ENCODE peak calls at places on chromosomes 16 and 17, in ten cellular contexts. One of them, this sample, is unnamed.
A peak's percentile ranks its signal among the peaks of the same experiment; 100 is the strongest.

GRCh38 chr17:1002412-1002753 is 5.5 kb downstream of the TIMM22 start:
- DNase-seq in uterus: no peak
- DNase-seq in left ventricle myocardium inferior: no peak
- DNase-seq in GM23338: no peak
- DNase-seq in hepatocyte: no peak
- DNase-seq in endodermal cell: no peak
- DNase-seq in GM12878: no peak
- DNase-seq in H9: no peak
- DNase-seq in SK-N-SH: no peak
- DNase-seq in colonic mucosa: no peak
- DNase-seq in this sample: no peak

GRCh38 chr17:42121066-42121769 is at the start of gene KAT2A:
- DNase-seq in uterus: peak; percentile 76
- DNase-seq in left ventricle myocardium inferior: peak; percentile 86
- DNase-seq in GM23338: peak; percentile 94
- DNase-seq in hepatocyte: peak; percentile 92
- DNase-seq in endodermal cell: peak; percentile 96
- DNase-seq in GM12878: no peak
- DNase-seq in H9: peak; percentile 93
- DNase-seq in SK-N-SH: peak; percentile 97
- DNase-seq in colonic mucosa: peak; percentile 87
- DNase-seq in this sample: peak; percentile 82

GRCh38 chr17:49277638-49278037 is 47.1 kb upstream of the PHOSPHO1 start:
- DNase-seq in uterus: no peak
- DNase-seq in left ventricle myocardium inferior: no peak
- DNase-seq in GM23338: no peak
- DNase-seq in hepatocyte: no peak
- DNase-seq in endodermal cell: no peak
- DNase-seq in GM12878: no peak
- DNase-seq in H9: peak; percentile 18
- DNase-seq in SK-N-SH: no peak
- DNase-seq in colonic mucosa: no peak
- DNase-seq in this sample: no peak

GRCh38 chr16:84973776-84974523 is 37.4 kb downstream of the ZDHHC7 start:
- DNase-seq in uterus: no peak
- DNase-seq in left ventricle myocardium inferior: no peak
- DNase-seq in GM23338: no peak
- DNase-seq in hepatocyte: no peak
- DNase-seq in endodermal cell: no peak
- DNase-seq in GM12878: no peak
- DNase-seq in H9: no peak
- DNase-seq in SK-N-SH: no peak
- DNase-seq in colonic mucosa: no peak
- DNase-seq in this sample: no peak

GRCh38 chr16:18039931-18040330 is 296.6 kb downstream of the NPIPA8 start:
- DNase-seq in uterus: no peak
- DNase-seq in left ventricle myocardium inferior: no peak
- DNase-seq in GM23338: no peak
- DNase-seq in hepatocyte: no peak
- DNase-seq in endodermal cell: peak; percentile 50
- DNase-seq in GM12878: no peak
- DNase-seq in H9: no peak
- DNase-seq in SK-N-SH: no peak
- DNase-seq in colonic mucosa: no peak
- DNase-seq in this sample: no peak

GRCh38 chr17:62761884-62762283 is 46.2 kb downstream of the MARCHF10 start:
- DNase-seq in uterus: no peak
- DNase-seq in left ventricle myocardium inferior: no peak
- DNase-seq in GM23338: peak; percentile 80
- DNase-seq in hepatocyte: no peak
- DNase-seq in endodermal cell: peak; percentile 94
- DNase-seq in GM12878: no peak
- DNase-seq in H9: peak; percentile 98
- DNase-seq in SK-N-SH: no peak
- DNase-seq in colonic mucosa: no peak
- DNase-seq in this sample: no peak

GRCh38 chr17:1036171-1036844 is 39.4 kb downstream of the TIMM22 start:
- DNase-seq in uterus: no peak
- DNase-seq in left ventricle myocardium inferior: no peak
- DNase-seq in GM23338: no peak
- DNase-seq in hepatocyte: no peak
- DNase-seq in endodermal cell: peak; percentile 43
- DNase-seq in GM12878: no peak
- DNase-seq in H9: no peak
- DNase-seq in SK-N-SH: no peak
- DNase-seq in colonic mucosa: no peak
- DNase-seq in this sample: no peak

GRCh38 chr17:29444589-29444988 is 54.4 kb downstream of the TAOK1 start:
- DNase-seq in uterus: no peak
- DNase-seq in left ventricle myocardium inferior: no peak
- DNase-seq in GM23338: no peak
- DNase-seq in hepatocyte: no peak
- DNase-seq in endodermal cell: no peak
- DNase-seq in GM12878: no peak
- DNase-seq in H9: no peak
- DNase-seq in SK-N-SH: no peak
- DNase-seq in colonic mucosa: no peak
- DNase-seq in this sample: no peak

GRCh38 chr17:59786536-59787319 is 79.3 kb downstream of the VMP1 start:
- DNase-seq in uterus: peak; percentile 53
- DNase-seq in left ventricle myocardium inferior: no peak
- DNase-seq in GM23338: peak; percentile 68
- DNase-seq in hepatocyte: peak; percentile 93
- DNase-seq in endodermal cell: peak; percentile 81
- DNase-seq in GM12878: peak; percentile 100
- DNase-seq in H9: peak; percentile 62
- DNase-seq in SK-N-SH: peak; percentile 32
- DNase-seq in colonic mucosa: peak; percentile 83
- DNase-seq in this sample: peak; percentile 69

GRCh38 chr16:30142672-30143346 is 19.8 kb upstream of the MAPK3 start:
- DNase-seq in uterus: no peak
- DNase-seq in left ventricle myocardium inferior: no peak
- DNase-seq in GM23338: peak; percentile 50
- DNase-seq in hepatocyte: peak; percentile 16
- DNase-seq in endodermal cell: peak; percentile 54
- DNase-seq in GM12878: peak; percentile 30
- DNase-seq in H9: peak; percentile 30
- DNase-seq in SK-N-SH: no peak
- DNase-seq in colonic mucosa: no peak
- DNase-seq in this sample: no peak

GRCh38 chr16:30144017-30144416 is 21.0 kb upstream of the MAPK3 start:
- DNase-seq in uterus: no peak
- DNase-seq in left ventricle myocardium inferior: no peak
- DNase-seq in GM23338: no peak
- DNase-seq in hepatocyte: no peak
- DNase-seq in endodermal cell: no peak
- DNase-seq in GM12878: no peak
- DNase-seq in H9: no peak
- DNase-seq in SK-N-SH: no peak
- DNase-seq in colonic mucosa: no peak
- DNase-seq in this sample: no peak

GRCh38 chr16:30143347-30143702 is 20.3 kb upstream of the MAPK3 start:
- DNase-seq in uterus: no peak
- DNase-seq in left ventricle myocardium inferior: no peak
- DNase-seq in GM23338: no peak
- DNase-seq in hepatocyte: no peak
- DNase-seq in endodermal cell: no peak
- DNase-seq in GM12878: no peak
- DNase-seq in H9: no peak
- DNase-seq in SK-N-SH: no peak
- DNase-seq in colonic mucosa: no peak
- DNase-seq in this sample: no peak

GRCh38 chr16:30139895-30140481 is 17.0 kb upstream of the MAPK3 start:
- DNase-seq in uterus: no peak
- DNase-seq in left ventricle myocardium inferior: no peak
- DNase-seq in GM23338: no peak
- DNase-seq in hepatocyte: peak; percentile 30
- DNase-seq in endodermal cell: no peak
- DNase-seq in GM12878: no peak
- DNase-seq in H9: no peak
- DNase-seq in SK-N-SH: no peak
- DNase-seq in colonic mucosa: peak; percentile 61
- DNase-seq in this sample: no peak

GRCh38 chr16:30141750-30142149 is 18.7 kb upstream of the MAPK3 start:
- DNase-seq in uterus: no peak
- DNase-seq in left ventricle myocardium inferior: no peak
- DNase-seq in GM23338: no peak
- DNase-seq in hepatocyte: no peak
- DNase-seq in endodermal cell: no peak
- DNase-seq in GM12878: no peak
- DNase-seq in H9: no peak
- DNase-seq in SK-N-SH: no peak
- DNase-seq in colonic mucosa: no peak
- DNase-seq in this sample: no peak
- H3K4me1 ChIP-seq in uterus: no peaks in the 10 kb centered on the region
- H3K4me1 ChIP-seq in left ventricle myocardium inferior: no peaks in the 10 kb centered on the region
- H3K4me1 ChIP-seq in GM23338: no peaks in the 10 kb centered on the region
- H3K4me1 ChIP-seq in hepatocyte: no peaks in the 10 kb centered on the region
- H3K4me1 ChIP-seq in endodermal cell: no peaks in the 10 kb centered on the region
- H3K4me1 ChIP-seq in GM12878: peaks cover 6% of the 10 kb centered on the region
- H3K4me1 ChIP-seq in H9: no peaks in the 10 kb centered on the region
- H3K4me1 ChIP-seq in SK-N-SH: peaks cover 3% of the 10 kb centered on the region
- H3K4me1 ChIP-seq in colonic mucosa: peaks cover 11% of the 10 kb centered on the region
- H3K4me1 ChIP-seq in this sample: no peaks in the 10 kb centered on the region

GRCh38 chr17:75242461-75243042 is 18.9 kb downstream of the GGA3 start:
- DNase-seq in uterus: no peak
- DNase-seq in left ventricle myocardium inferior: no peak
- DNase-seq in GM23338: no peak
- DNase-seq in hepatocyte: no peak
- DNase-seq in endodermal cell: no peak
- DNase-seq in GM12878: no peak
- DNase-seq in H9: no peak
- DNase-seq in SK-N-SH: no peak
- DNase-seq in colonic mucosa: no peak
- DNase-seq in this sample: no peak

GRCh38 chr17:75246404-75246803 is 15.0 kb downstream of the GGA3 start:
- DNase-seq in uterus: no peak
- DNase-seq in left ventricle myocardium inferior: no peak
- DNase-seq in GM23338: no peak
- DNase-seq in hepatocyte: no peak
- DNase-seq in endodermal cell: no peak
- DNase-seq in GM12878: no peak
- DNase-seq in H9: no peak
- DNase-seq in SK-N-SH: no peak
- DNase-seq in colonic mucosa: no peak
- DNase-seq in this sample: no peak

GRCh38 chr17:75241996-75242460 is 19.4 kb downstream of the GGA3 start:
- DNase-seq in uterus: no peak
- DNase-seq in left ventricle myocardium inferior: no peak
- DNase-seq in GM23338: no peak
- DNase-seq in hepatocyte: no peak
- DNase-seq in endodermal cell: no peak
- DNase-seq in GM12878: no peak
- DNase-seq in H9: no peak
- DNase-seq in SK-N-SH: no peak
- DNase-seq in colonic mucosa: no peak
- DNase-seq in this sample: no peak

GRCh38 chr17:75245011-75245410 is 16.4 kb downstream of the GGA3 start:
- DNase-seq in uterus: no peak
- DNase-seq in left ventricle myocardium inferior: no peak
- DNase-seq in GM23338: no peak
- DNase-seq in hepatocyte: no peak
- DNase-seq in endodermal cell: no peak
- DNase-seq in GM12878: no peak
- DNase-seq in H9: no peak
- DNase-seq in SK-N-SH: no peak
- DNase-seq in colonic mucosa: no peak
- DNase-seq in this sample: no peak

GRCh38 chr17:75244133-75244866 is 17.1 kb downstream of the GGA3 start:
- DNase-seq in uterus: no peak
- DNase-seq in left ventricle myocardium inferior: no peak
- DNase-seq in GM23338: no peak
- DNase-seq in hepatocyte: no peak
- DNase-seq in endodermal cell: no peak
- DNase-seq in GM12878: no peak
- DNase-seq in H9: no peak
- DNase-seq in SK-N-SH: no peak
- DNase-seq in colonic mucosa: no peak
- DNase-seq in this sample: no peak
- H3K4me1 ChIP-seq in uterus: no peaks in the 10 kb centered on the region
- H3K4me1 ChIP-seq in left ventricle myocardium inferior: peaks cover 19% of the 10 kb centered on the region
- H3K4me1 ChIP-seq in GM23338: peaks cover 2% of the 10 kb centered on the region
- H3K4me1 ChIP-seq in hepatocyte: no peaks in the 10 kb centered on the region
- H3K4me1 ChIP-seq in endodermal cell: peaks cover 3% of the 10 kb centered on the region
- H3K4me1 ChIP-seq in GM12878: peaks cover 43% of the 10 kb centered on the region
- H3K4me1 ChIP-seq in H9: no peaks in the 10 kb centered on the region
- H3K4me1 ChIP-seq in SK-N-SH: peaks cover 3% of the 10 kb centered on the region
- H3K4me1 ChIP-seq in colonic mucosa: no peaks in the 10 kb centered on the region
- H3K4me1 ChIP-seq in this sample: no peaks in the 10 kb centered on the region

GRCh38 chr17:36934144-36934758 is 3.0 kb upstream of the LHX1 start:
- DNase-seq in uterus: no peak
- DNase-seq in left ventricle myocardium inferior: no peak
- DNase-seq in GM23338: peak; percentile 71
- DNase-seq in hepatocyte: no peak
- DNase-seq in endodermal cell: peak; percentile 85
- DNase-seq in GM12878: no peak
- DNase-seq in H9: peak; percentile 72
- DNase-seq in SK-N-SH: peak; percentile 68
- DNase-seq in colonic mucosa: no peak
- DNase-seq in this sample: no peak
- H3K4me1 ChIP-seq in uterus: peaks cover 21% of the 10 kb centered on the region
- H3K4me1 ChIP-seq in left ventricle myocardium inferior: peaks cover 77% of the 10 kb centered on the region
- H3K4me1 ChIP-seq in GM23338: peaks cover 76% of the 10 kb centered on the region
- H3K4me1 ChIP-seq in hepatocyte: peaks cover 51% of the 10 kb centered on the region
- H3K4me1 ChIP-seq in endodermal cell: peaks cover 13% of the 10 kb centered on the region
- H3K4me1 ChIP-seq in GM12878: no peaks in the 10 kb centered on the region
- H3K4me1 ChIP-seq in H9: peaks cover 2% of the 10 kb centered on the region
- H3K4me1 ChIP-seq in SK-N-SH: peaks cover 29% of the 10 kb centered on the region
- H3K4me1 ChIP-seq in colonic mucosa: peaks cover 48% of the 10 kb centered on the region
- H3K4me1 ChIP-seq in this sample: no peaks in the 10 kb centered on the region

GRCh38 chr17:79932907-79933306 is 93.7 kb upstream of the CBX4 start:
- DNase-seq in uterus: no peak
- DNase-seq in left ventricle myocardium inferior: no peak
- DNase-seq in GM23338: no peak
- DNase-seq in hepatocyte: no peak
- DNase-seq in endodermal cell: no peak
- DNase-seq in GM12878: no peak
- DNase-seq in H9: no peak
- DNase-seq in SK-N-SH: no peak
- DNase-seq in colonic mucosa: no peak
- DNase-seq in this sample: no peak

GRCh38 chr17:79930786-79931516 is 91.7 kb upstream of the CBX4 start:
- DNase-seq in uterus: no peak
- DNase-seq in left ventricle myocardium inferior: no peak
- DNase-seq in GM23338: peak; percentile 58
- DNase-seq in hepatocyte: no peak
- DNase-seq in endodermal cell: peak; percentile 74
- DNase-seq in GM12878: no peak
- DNase-seq in H9: no peak
- DNase-seq in SK-N-SH: no peak
- DNase-seq in colonic mucosa: no peak
- DNase-seq in this sample: no peak

GRCh38 chr17:79933863-79934652 is 94.8 kb upstream of the CBX4 start:
- DNase-seq in uterus: no peak
- DNase-seq in left ventricle myocardium inferior: no peak
- DNase-seq in GM23338: no peak
- DNase-seq in hepatocyte: no peak
- DNase-seq in endodermal cell: no peak
- DNase-seq in GM12878: no peak
- DNase-seq in H9: no peak
- DNase-seq in SK-N-SH: no peak
- DNase-seq in colonic mucosa: no peak
- DNase-seq in this sample: no peak

GRCh38 chr17:79931517-79932309 is 92.5 kb upstream of the CBX4 start:
- DNase-seq in uterus: no peak
- DNase-seq in left ventricle myocardium inferior: no peak
- DNase-seq in GM23338: no peak
- DNase-seq in hepatocyte: peak; percentile 80
- DNase-seq in endodermal cell: no peak
- DNase-seq in GM12878: no peak
- DNase-seq in H9: no peak
- DNase-seq in SK-N-SH: no peak
- DNase-seq in colonic mucosa: peak; percentile 80
- DNase-seq in this sample: no peak

GRCh38 chr17:79932446-79932845 is 93.2 kb upstream of the CBX4 start:
- DNase-seq in uterus: no peak
- DNase-seq in left ventricle myocardium inferior: no peak
- DNase-seq in GM23338: no peak
- DNase-seq in hepatocyte: no peak
- DNase-seq in endodermal cell: no peak
- DNase-seq in GM12878: no peak
- DNase-seq in H9: no peak
- DNase-seq in SK-N-SH: no peak
- DNase-seq in colonic mucosa: no peak
- DNase-seq in this sample: no peak
- H3K4me1 ChIP-seq in uterus: peaks cover 7% of the 10 kb centered on the region
- H3K4me1 ChIP-seq in left ventricle myocardium inferior: peaks cover 21% of the 10 kb centered on the region
- H3K4me1 ChIP-seq in GM23338: peaks cover 40% of the 10 kb centered on the region
- H3K4me1 ChIP-seq in hepatocyte: peaks cover 36% of the 10 kb centered on the region
- H3K4me1 ChIP-seq in endodermal cell: peaks cover 6% of the 10 kb centered on the region
- H3K4me1 ChIP-seq in GM12878: peaks cover 7% of the 10 kb centered on the region
- H3K4me1 ChIP-seq in H9: peaks cover 8% of the 10 kb centered on the region
- H3K4me1 ChIP-seq in SK-N-SH: peaks cover 28% of the 10 kb centered on the region
- H3K4me1 ChIP-seq in colonic mucosa: peaks cover 5% of the 10 kb centered on the region
- H3K4me1 ChIP-seq in this sample: no peaks in the 10 kb centered on the region